ENCODE peak calls at places on chromosomes 1 and 21, in ten cellular contexts. I, J, X, G, V, Z, B, A, N and W are unnamed samples.

GRCh38 chr1:57204091-57204490 is 219.8 kb downstream of the DAB1 start:
- DNase-seq in I (no peak), J (no peak), X (no peak), G (no peak), V (no peak), Z (no peak), B (no peak), A (no peak), N (no peak), W (no peak)

GRCh38 chr1:54499097-54500029 is 48.7 kb upstream of the ACOT11 start:
- DNase-seq in I (no peak), J (no peak), X (no peak), G (peak; percentile 36), V (no peak), Z (no peak), B (peak; percentile 61), A (peak; percentile 57), N (peak; percentile 43), W (no peak)

GRCh38 chr1:241716915-241717651 is 65.0 kb downstream of the WDR64 start:
- DNase-seq in I (no peak), J (no peak), X (no peak), G (no peak), V (no peak), Z (no peak), B (no peak), A (no peak), N (no peak), W (no peak)

GRCh38 chr1:12491691-12492090 is 126.3 kb downstream of the DHRS3 start:
- DNase-seq in I (no peak), J (no peak), X (no peak), G (no peak), V (no peak), Z (no peak), B (no peak), A (no peak), N (no peak), W (no peak)

GRCh38 chr1:53732912-53733317 is 6.0 kb downstream of the GLIS1 start:
- DNase-seq in I (no peak), J (no peak), X (no peak), G (peak; percentile 97), V (no peak), Z (no peak), B (no peak), A (no peak), N (no peak), W (no peak)

GRCh38 chr1:119341372-119341947 is 27.1 kb upstream of the HAO2 start:
- DNase-seq in I (no peak), J (no peak), X (no peak), G (no peak), V (no peak), Z (no peak), B (no peak), A (no peak), N (no peak), W (no peak)

GRCh38 chr1:98176414-98176813 is 255.6 kb upstream of the DPYD start:
- DNase-seq in I (no peak), J (no peak), X (no peak), G (no peak), V (no peak), Z (no peak), B (no peak), A (no peak), N (no peak), W (no peak)

GRCh38 chr1:24191860-24192259 is 4.8 kb upstream of the IFNLR1 start:
- DNase-seq in I (no peak), J (peak; percentile 77), X (no peak), G (peak; percentile 66), V (no peak), Z (no peak), B (peak; percentile 26), A (no peak), N (no peak), W (no peak)

GRCh38 chr1:195096051-195096521 is 1512.2 kb downstream of the KCNT2 start:
- DNase-seq in I (no peak), J (no peak), X (no peak), G (no peak), V (no peak), Z (no peak), B (no peak), A (no peak), N (no peak), W (no peak)

GRCh38 chr1:205068457-205069035 is 15.7 kb downstream of the TMEM81 start:
- DNase-seq in I (no peak), J (no peak), X (no peak), G (peak; percentile 30), V (no peak), Z (no peak), B (no peak), A (no peak), N (no peak), W (no peak)

GRCh38 chr1:245996806-245997205 is 510.3 kb downstream of the SMYD3 start:
- DNase-seq in I (no peak), J (no peak), X (no peak), G (no peak), V (no peak), Z (no peak), B (no peak), A (no peak), N (no peak), W (no peak)

GRCh38 chr1:221839321-221839720 is 97.4 kb upstream of the DUSP10 start:
- DNase-seq in I (no peak), J (no peak), X (no peak), G (no peak), V (no peak), Z (no peak), B (no peak), A (no peak), N (no peak), W (no peak)

GRCh38 chr1:100736324-100736723 is 16.8 kb downstream of the VCAM1 start:
- DNase-seq in I (no peak), J (no peak), X (no peak), G (peak; percentile 36), V (no peak), Z (no peak), B (no peak), A (no peak), N (peak; percentile 81), W (no peak)

GRCh38 chr1:29810121-29811120 is 574.1 kb downstream of the PTPRU start:
- DNase-seq in I (no peak), J (no peak), X (peak; percentile 18), G (no peak), V (no peak), Z (no peak), B (no peak), A (no peak), N (no peak), W (no peak)

GRCh38 chr21:16125274-16125673 is 395.5 kb downstream of the USP25 start:
- DNase-seq in I (no peak), J (no peak), X (no peak), G (no peak), V (no peak), Z (no peak), B (no peak), A (no peak), N (no peak), W (no peak)

GRCh38 chr1:109466440-109467300 is at the start of gene SYPL2:
- DNase-seq in I (no peak), J (peak; percentile 15), X (peak; percentile 50), G (peak; percentile 12), V (peak; percentile 86), Z (no peak), B (peak; percentile 43), A (peak; percentile 72), N (no peak), W (no peak)

GRCh38 chr1:5485968-5486665 is 506.1 kb downstream of the NPHP4 start:
- DNase-seq in I (no peak), J (no peak), X (no peak), G (no peak), V (no peak), Z (no peak), B (no peak), A (no peak), N (no peak), W (no peak)

GRCh38 chr1:214793708-214794107 is 190.7 kb downstream of the CENPF start:
- DNase-seq in I (no peak), J (no peak), X (no peak), G (no peak), V (no peak), Z (no peak), B (no peak), A (no peak), N (no peak), W (no peak)

GRCh38 chr1:1231400-1232223 is at the start of gene SDF4:
- DNase-seq in I (peak; percentile 88), J (peak; percentile 95), X (peak; percentile 98), G (peak; percentile 95), V (peak; percentile 98), Z (peak; percentile 93), B (peak; percentile 99), A (peak; percentile 97), N (peak; percentile 97), W (peak; percentile 99)
- TF ChIP-seq POLR2A in I (peak; percentile 44), J (peak; percentile 83), X (no peak), G (peak; percentile 93), V (peak; percentile 18), Z (no peak), B (peak; percentile 91), A (peak; percentile 65), N (peak; percentile 94), W (no peak)

GRCh38 chr1:37574834-37575479 is 18.2 kb downstream of the DNALI1 start:
- DNase-seq in I (no peak), J (no peak), X (no peak), G (peak; percentile 91), V (no peak), Z (no peak), B (no peak), A (no peak), N (peak; percentile 81), W (no peak)
- H3K9me3 ChIP-seq in I (no peaks in the 10 kb centered on the region), J (no peaks in the 10 kb centered on the region), X (no peaks in the 10 kb centered on the region), G (no peaks in the 10 kb centered on the region), V (no peaks in the 10 kb centered on the region), Z (no peaks in the 10 kb centered on the region), B (no peaks in the 10 kb centered on the region), A (no peaks in the 10 kb centered on the region), N (no peaks in the 10 kb centered on the region), W (no peaks in the 10 kb centered on the region)

DNA sequence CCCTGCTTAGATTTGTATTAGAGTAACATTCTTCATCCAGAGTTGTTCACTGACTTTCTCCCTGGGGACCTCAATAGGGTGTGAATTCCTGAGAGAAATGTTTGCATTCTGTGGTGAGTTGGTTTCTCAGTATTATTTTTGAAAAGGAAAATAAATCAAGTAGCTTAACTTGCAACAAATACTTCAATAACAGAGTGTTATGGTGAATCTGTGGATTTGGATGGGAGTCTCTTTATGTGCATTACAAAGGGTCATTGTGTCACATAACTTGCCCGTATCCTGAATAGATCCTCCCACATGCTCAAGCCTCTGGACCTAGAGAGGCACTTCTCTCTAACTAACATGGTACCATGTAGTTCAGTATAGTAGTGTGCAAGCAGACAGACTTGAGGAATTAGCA is 68.4 kb upstream of the IPO9 start:
- DNase-seq in I (no peak), J (no peak), X (no peak), G (peak; percentile 50), V (no peak), Z (no peak), B (no peak), A (no peak), N (no peak), W (no peak)
- TF ChIP-seq POLR2A in I (no peak), J (no peak), X (no peak), G (no peak), V (no peak), Z (no peak), B (no peak), A (no peak), N (no peak), W (no peak)

DNA sequence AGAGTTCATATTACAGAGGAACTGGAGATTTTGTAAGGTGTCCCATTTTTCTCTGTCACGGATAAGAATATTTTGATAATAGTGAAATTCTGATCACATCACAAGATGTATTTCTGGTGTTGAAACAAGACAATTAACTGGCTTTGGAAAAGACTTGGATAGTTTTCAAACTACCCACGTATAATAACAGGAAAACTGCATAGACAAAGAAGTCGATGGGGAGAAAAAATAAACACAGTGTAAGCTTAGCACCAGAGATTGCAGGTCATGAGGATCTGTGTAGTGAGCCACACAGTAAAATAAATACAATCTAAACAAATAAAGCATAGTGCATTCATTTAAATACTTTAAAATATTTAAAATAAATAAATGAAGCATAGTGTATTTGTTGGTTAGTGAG is 452.3 kb upstream of the ADAMTS5 start:
- DNase-seq in I (no peak), J (no peak), X (no peak), G (peak; percentile 51), V (no peak), Z (no peak), B (no peak), A (no peak), N (peak; percentile 73), W (no peak)
- H3K9me3 ChIP-seq in I (peaks cover 10% of the 10 kb centered on the region), J (no peaks in the 10 kb centered on the region), X (peaks cover 4% of the 10 kb centered on the region), G (no peaks in the 10 kb centered on the region), V (no peaks in the 10 kb centered on the region), Z (no peaks in the 10 kb centered on the region), B (no peaks in the 10 kb centered on the region), A (no peaks in the 10 kb centered on the region), N (no peaks in the 10 kb centered on the region), W (no peaks in the 10 kb centered on the region)